ENCODE peak calls at places on chromosomes 7 and 10, in five cellular contexts. V is neural progenitor cell, W is HCT116, Q is NT2/D1, R is mesenchymal stem cell. N is an unnamed sample.

GRCh38 chr7:66907731-66908130 is 13.3 kb upstream of the TMEM248 start:
- DNase-seq in V (no peak), W (no peak), R (no peak), Q (no peak), N (no peak)

GRCh38 chr7:112989531-112989930 is 97.1 kb downstream of the GPR85 start:
- DNase-seq in Q (no peak), W (no peak), R (no peak), V (no peak), N (peak; percentile 21)

GRCh38 chr10:86367339-86367951 is 850 bp upstream of the GRID1 start:
- DNase-seq in Q (no peak), W (no peak), V (peak; percentile 59), R (peak; percentile 1), N (no peak)

GRCh38 chr7:114924066-114924712 is 2.3 kb downstream of the MDFIC start:
- DNase-seq in W (no peak), Q (no peak), V (no peak), R (no peak), N (no peak)

GRCh38 chr10:110872145-110872983 is 636 bp downstream of the PDCD4 start:
- DNase-seq in W (no peak), V (peak; percentile 93), Q (peak; percentile 57), R (peak; percentile 94), N (peak; percentile 93)

GRCh38 chr10:86139066-86139657 is 227.4 kb downstream of the GRID1 start:
- DNase-seq in W (peak; percentile 23), Q (no peak), R (no peak), V (peak; percentile 52), N (no peak)

GRCh38 chr7:158087196-158087595 is 500.4 kb downstream of the PTPRN2 start:
- DNase-seq in W (no peak), R (no peak), Q (no peak), V (no peak), N (no peak)

GRCh38 chr10:94429049-94429707 is 26.8 kb downstream of the TBC1D12 start:
- DNase-seq in W (no peak), Q (no peak), R (no peak), V (no peak), N (peak; percentile 90)

GRCh38 chr7:26091933-26092332 is 60.1 kb upstream of the NFE2L3 start:
- DNase-seq in R (peak; percentile 22), Q (no peak), W (no peak), V (peak; percentile 38), N (peak; percentile 14)

GRCh38 chr10:124642076-124642710 is 102.0 kb downstream of the FAM53B start:
- DNase-seq in W (no peak), Q (no peak), R (no peak), V (no peak), N (no peak)

GRCh38 chr7:123494193-123494796 is 40.1 kb downstream of the IQUB start:
- DNase-seq in V (peak; percentile 23), Q (no peak), W (peak; percentile 21), R (peak; percentile 35), N (peak; percentile 60)

GRCh38 chr10:127252818-127253217 is 56.4 kb upstream of the INSYN2A start:
- DNase-seq in V (no peak), R (no peak), W (no peak), Q (no peak), N (no peak)

GRCh38 chr10:30687698-30688213 is 58.2 kb upstream of the LYZL2 start:
- DNase-seq in R (peak; percentile 80), Q (peak; percentile 80), V (peak; percentile 87), W (peak; percentile 54), N (peak; percentile 74)

GRCh38 chr10:133197786-133198185 is 32.2 kb upstream of the UTF1 start:
- DNase-seq in Q (no peak), W (no peak), R (no peak), V (no peak), N (no peak)

GRCh38 chr10:98481418-98481945 is 34.7 kb upstream of the HPS1 start:
- DNase-seq in W (no peak), Q (no peak), R (peak; percentile 35), V (no peak), N (no peak)

GRCh38 chr7:129574487-129574886 is 37.0 kb upstream of the NRF1 start:
- DNase-seq in R (peak; percentile 52), V (no peak), W (no peak), Q (no peak), N (peak; percentile 88)

GRCh38 chr7:50332241-50333176 is 28.0 kb downstream of the IKZF1 start:
- DNase-seq in W (no peak), R (no peak), V (no peak), Q (no peak), N (no peak)
- H3K4me3 ChIP-seq in W (no peak overlapping the region), R (no peak overlapping the region), V (no peak overlapping the region), Q (no peak overlapping the region), N (no peak overlapping the region)

DNA sequence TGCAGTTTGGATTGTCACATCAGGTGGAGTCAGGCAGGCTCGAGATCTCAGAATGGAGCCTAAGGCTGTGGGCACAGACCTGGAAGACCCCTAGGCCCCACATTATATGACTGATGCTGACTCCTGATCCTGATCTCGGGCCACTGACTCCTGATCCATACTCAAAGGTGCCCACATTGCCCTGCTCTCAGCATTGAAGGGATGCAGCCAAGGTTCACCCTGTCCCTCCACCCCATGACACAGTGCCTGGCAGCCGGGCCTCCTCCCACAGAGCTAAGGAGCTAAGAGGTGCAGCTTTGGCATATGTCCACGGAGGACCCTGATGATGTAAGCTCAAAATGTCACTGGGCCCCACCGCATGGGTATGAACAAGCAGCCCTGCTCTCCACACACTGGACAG is 36.6 kb downstream of the TCERG1L start:
- DNase-seq in W (no peak), V (no peak), R (no peak), Q (no peak), N (no peak)
- H3K9me3 ChIP-seq in W (no peaks in the 10 kb centered on the region), V (no peaks in the 10 kb centered on the region), R (no peaks in the 10 kb centered on the region), Q (no peaks in the 10 kb centered on the region), N (no peaks in the 10 kb centered on the region)

GRCh38 chr7:33351709-33352108 is 222.3 kb downstream of the BBS9 start:
- DNase-seq in R (no peak), W (no peak), Q (no peak), V (peak; percentile 18), N (no peak)
- H3K9ac ChIP-seq in R (no peak overlapping the region), W (no peak overlapping the region), Q (no peak overlapping the region), V (no peak overlapping the region), N (no peak overlapping the region)

GRCh38 chr10:62054825-62055224 is 153.3 kb downstream of the ARID5B start:
- DNase-seq in Q (no peak), R (peak; percentile 53), W (no peak), V (no peak), N (no peak)
- H3K4me3 ChIP-seq in Q (no peak overlapping the region), R (no peak overlapping the region), W (no peak overlapping the region), V (no peak overlapping the region), N (peak overlapping the region; percentile 78)

GRCh38 chr10:131855396-131855762 is 45.4 kb upstream of the PPP2R2D start:
- DNase-seq in Q (no peak), W (no peak), R (no peak), V (no peak), N (no peak)
- H3K9me3 ChIP-seq in Q (no peaks in the 10 kb centered on the region), W (no peaks in the 10 kb centered on the region), R (no peaks in the 10 kb centered on the region), V (no peaks in the 10 kb centered on the region), N (no peaks in the 10 kb centered on the region)

GRCh38 chr7:50149364-50149763 is 56.3 kb upstream of the ZPBP start:
- DNase-seq in R (no peak), W (no peak), Q (no peak), V (no peak), N (no peak)

GRCh38 chr7:50142421-50143113 is 49.5 kb upstream of the ZPBP start:
- DNase-seq in W (peak; percentile 36), V (peak; percentile 39), R (peak; percentile 41), Q (peak; percentile 15), N (peak; percentile 48)

GRCh38 chr7:50145801-50146338 is 52.8 kb upstream of the ZPBP start:
- DNase-seq in Q (no peak), R (no peak), V (no peak), W (no peak), N (no peak)

GRCh38 chr7:50147952-50148351 is 54.9 kb upstream of the ZPBP start:
- DNase-seq in V (no peak), W (no peak), R (no peak), Q (no peak), N (no peak)

DNA sequence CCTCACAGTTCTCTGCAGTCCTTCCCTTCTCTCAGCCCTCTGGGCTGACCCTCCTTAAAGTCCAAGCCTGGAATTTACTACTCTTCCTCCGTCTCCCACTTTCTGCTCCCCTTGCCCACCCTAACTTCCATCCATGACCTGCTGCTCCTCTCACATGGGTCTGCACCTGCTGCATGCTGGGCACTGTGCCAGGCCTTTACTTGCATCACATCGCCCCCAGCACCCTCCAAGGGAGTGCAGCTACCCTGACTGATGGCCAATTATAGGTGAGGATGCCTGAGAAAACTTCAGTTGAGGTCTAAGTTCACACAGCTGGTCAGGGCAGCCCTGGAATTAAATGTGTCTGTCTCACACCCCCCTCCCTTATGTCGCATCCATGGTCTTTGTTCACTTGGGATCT is 53.6 kb upstream of the ZPBP start:
- DNase-seq in W (no peak), Q (no peak), R (no peak), V (no peak), N (no peak)
- H3K9ac ChIP-seq in W (no peak overlapping the region), Q (no peak overlapping the region), R (no peak overlapping the region), V (no peak overlapping the region), N (no peak overlapping the region)

N was measured in fibroblast of lung.